ENCODE peak calls at places on chromosomes 7 and 10, in eight cellular contexts. U, T, H, X, M, N, E and W are unnamed samples.

GRCh38 chr7:101134399-101134980 is 7.6 kb downstream of the SERPINE1 start:
- DNase-seq in U (no peak), T (peak; percentile 28), H (no peak), X (no peak), M (no peak), N (peak; percentile 87), E (peak; percentile 65), W (no peak)

GRCh38 chr10:99920901-99921300 is 88.8 kb downstream of the DNMBP start:
- DNase-seq in U (no peak), T (peak; percentile 86), H (no peak), X (no peak), M (no peak), N (no peak), E (peak; percentile 80), W (no peak)

GRCh38 chr7:46651561-46652088 is 730.6 kb upstream of the IGFBP3 start:
- DNase-seq in U (no peak), T (peak; percentile 77), H (no peak), X (no peak), M (no peak), N (no peak), E (no peak), W (no peak)

GRCh38 chr10:61024801-61025201 is 80.8 kb upstream of the RHOBTB1 start:
- DNase-seq in U (no peak), T (peak; percentile 65), H (peak; percentile 31), X (peak; percentile 43), M (no peak), N (peak; percentile 53), E (peak; percentile 26), W (peak; percentile 5)

GRCh38 chr10:114427124-114427852 is 23.0 kb upstream of the AFAP1L2 start:
- DNase-seq in U (no peak), T (no peak), H (no peak), X (no peak), M (no peak), N (no peak), E (no peak), W (no peak)

GRCh38 chr7:157416011-157416410 is 79.2 kb downstream of the DNAJB6 start:
- DNase-seq in U (no peak), T (no peak), H (no peak), X (no peak), M (no peak), N (no peak), E (no peak), W (no peak)

GRCh38 chr7:117169907-117170306 is 153.0 kb downstream of the WNT2 start:
- DNase-seq in U (no peak), T (peak; percentile 88), H (no peak), X (no peak), M (no peak), N (no peak), E (peak; percentile 35), W (no peak)

GRCh38 chr7:45682836-45683555 is 108.8 kb downstream of the ADCY1 start:
- DNase-seq in U (peak; percentile 49), T (peak; percentile 2), H (no peak), X (no peak), M (no peak), N (no peak), E (peak; percentile 44), W (no peak)

GRCh38 chr7:44065431-44066110 is at the start of gene PGAM2:
- DNase-seq in U (peak; percentile 75), T (no peak), H (no peak), X (peak; percentile 76), M (no peak), N (no peak), E (no peak), W (peak; percentile 35)

GRCh38 chr7:70618020-70618551 is 513.9 kb upstream of the GALNT17 start:
- DNase-seq in U (no peak), T (no peak), H (no peak), X (no peak), M (no peak), N (no peak), E (no peak), W (no peak)

GRCh38 chr10:58488921-58489320 is 23.8 kb upstream of the BICC1 start:
- DNase-seq in U (no peak), T (peak; percentile 56), H (no peak), X (no peak), M (no peak), N (peak; percentile 52), E (peak; percentile 66), W (no peak)

GRCh38 chr7:92044148-92044547 is 90.1 kb downstream of the CYP51A1 start:
- DNase-seq in U (no peak), T (no peak), H (no peak), X (no peak), M (no peak), N (no peak), E (no peak), W (no peak)

GRCh38 chr10:79105164-79105739 is 36.5 kb downstream of the ZMIZ1 start:
- DNase-seq in U (no peak), T (peak; percentile 51), H (no peak), X (no peak), M (no peak), N (no peak), E (no peak), W (no peak)

GRCh38 chr10:55410415-55410885 is 609.4 kb upstream of the PCDH15 start:
- DNase-seq in U (peak; percentile 50), T (peak; percentile 25), H (peak; percentile 38), X (peak; percentile 44), M (peak; percentile 6), N (peak; percentile 0), E (peak; percentile 42), W (no peak)

GRCh38 chr7:20340839-20341238 is 10.1 kb downstream of the ITGB8 start:
- DNase-seq in U (no peak), T (peak; percentile 93), H (no peak), X (no peak), M (peak; percentile 91), N (no peak), E (peak; percentile 51), W (no peak)

GRCh38 chr7:6165521-6166325 is 106.7 kb downstream of the CYTH3 start:
- DNase-seq in U (no peak), T (no peak), H (no peak), X (no peak), M (no peak), N (no peak), E (no peak), W (no peak)

GRCh38 chr7:6163402-6163801 is 109.0 kb downstream of the CYTH3 start:
- DNase-seq in U (no peak), T (no peak), H (no peak), X (no peak), M (no peak), N (no peak), E (no peak), W (no peak)

GRCh38 chr7:6165075-6165474 is 107.3 kb downstream of the CYTH3 start:
- DNase-seq in U (no peak), T (no peak), H (no peak), X (no peak), M (no peak), N (no peak), E (no peak), W (no peak)

GRCh38 chr7:6164010-6164409 is 108.4 kb downstream of the CYTH3 start:
- DNase-seq in U (no peak), T (no peak), H (no peak), X (no peak), M (no peak), N (no peak), E (no peak), W (no peak)

DNA sequence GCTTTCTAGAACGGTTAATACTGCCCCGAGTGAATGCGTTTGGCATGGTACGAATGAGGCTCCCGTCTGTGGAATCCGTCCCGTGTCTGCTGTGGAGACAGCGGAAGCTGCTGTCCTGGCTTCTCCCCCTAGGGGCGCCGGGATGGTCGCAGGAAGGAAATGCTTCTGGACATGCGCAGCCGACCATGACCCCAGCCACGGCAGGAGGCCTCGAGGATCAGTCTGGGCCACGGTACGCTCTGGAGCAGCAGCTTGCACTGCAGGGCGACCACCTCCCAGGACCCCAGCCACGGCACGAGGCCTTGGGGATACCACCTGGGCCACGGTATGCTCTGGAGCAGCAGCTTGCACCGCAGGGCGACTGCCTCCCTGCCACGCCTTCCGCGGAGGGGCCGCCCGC is 107.9 kb downstream of the CYTH3 start:
- DNase-seq in U (no peak), T (no peak), H (peak; percentile 15), X (peak; percentile 74), M (no peak), N (no peak), E (no peak), W (no peak)
- TF ChIP-seq CTCF in U (no peak), T (no peak), H (no peak), X (peak; percentile 64), M (no peak), N (peak; percentile 16), E (peak; percentile 11), W (no peak)

DNA sequence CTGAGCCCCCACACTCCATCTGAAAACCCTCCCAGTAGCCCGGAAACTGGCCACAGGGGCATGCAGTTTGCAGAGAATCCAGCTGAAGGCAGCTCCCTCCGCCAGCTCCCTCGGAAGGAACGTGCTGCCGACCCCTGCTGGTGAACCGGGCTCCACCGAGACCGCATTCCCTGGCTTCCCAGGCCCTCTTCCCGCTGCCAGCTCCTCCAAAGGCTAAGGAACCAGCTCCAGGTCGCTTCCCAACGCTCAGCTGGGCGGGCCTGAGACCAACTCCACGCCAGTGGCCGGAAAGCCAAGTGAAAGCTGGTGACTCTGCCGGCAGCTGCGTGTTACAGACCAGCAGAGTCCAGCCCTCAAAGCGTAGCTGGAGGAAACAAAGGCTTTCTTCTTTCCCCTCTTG is 35.8 kb downstream of the GPER1 start:
- DNase-seq in U (peak; percentile 94), T (no peak), H (peak; percentile 87), X (peak; percentile 89), M (no peak), N (peak; percentile 66), E (peak; percentile 90), W (no peak)
- TF ChIP-seq CTCF in U (peak; percentile 70), T (no peak), H (peak; percentile 21), X (peak; percentile 69), M (peak; percentile 26), N (peak; percentile 70), E (peak; percentile 75), W (no peak)

GRCh38 chr7:105227391-105227790 is 161.3 kb downstream of the SRPK2 start:
- DNase-seq in U (no peak), T (no peak), H (no peak), X (no peak), M (no peak), N (no peak), E (no peak), W (no peak)

GRCh38 chr7:105219771-105220160 is 169.0 kb downstream of the SRPK2 start:
- DNase-seq in U (no peak), T (peak; percentile 93), H (no peak), X (no peak), M (no peak), N (no peak), E (peak; percentile 37), W (no peak)

GRCh38 chr7:105224884-105225651 is 163.7 kb downstream of the SRPK2 start:
- DNase-seq in U (no peak), T (peak; percentile 86), H (no peak), X (no peak), M (no peak), N (peak; percentile 82), E (peak; percentile 89), W (peak; percentile 13)

GRCh38 chr7:105218939-105219770 is 169.6 kb downstream of the SRPK2 start:
- DNase-seq in U (no peak), T (peak; percentile 79), H (no peak), X (no peak), M (no peak), N (no peak), E (peak; percentile 14), W (no peak)

GRCh38 chr7:105222953-105223352 is 165.8 kb downstream of the SRPK2 start:
- DNase-seq in U (no peak), T (no peak), H (no peak), X (no peak), M (no peak), N (no peak), E (no peak), W (no peak)
- TF ChIP-seq CTCF in U (no peak), T (no peak), H (no peak), X (no peak), M (no peak), N (no peak), E (no peak), W (no peak)

GRCh38 chr7:93601363-93601762 is 26.8 kb upstream of the CALCR start:
- DNase-seq in U (no peak), T (peak; percentile 19), H (no peak), X (peak; percentile 24), M (no peak), N (no peak), E (no peak), W (no peak)
- TF ChIP-seq CTCF in U (no peak), T (no peak), H (no peak), X (peak; percentile 33), M (no peak), N (no peak), E (no peak), W (no peak)